ENCODE peak calls at places on chromosomes 1 and 21, in four cellular contexts. One of them, this sample, is unnamed.

GRCh38 chr1:50970508-50970885 is 452 bp downstream of the CDKN2C start:
- DNase-seq in left ventricle myocardium inferior: no peak
- DNase-seq in lower lobe of right lung: no peak
- DNase-seq in endothelial cell of umbilical vein: no peak
- DNase-seq in this sample: no peak

GRCh38 chr1:109978761-109979488 is 5.6 kb upstream of the AHCYL1 start:
- DNase-seq in endothelial cell of umbilical vein: peak
- DNase-seq in lower lobe of right lung: no peak
- DNase-seq in left ventricle myocardium inferior: no peak
- DNase-seq in this sample: no peak

GRCh38 chr1:201009967-201010645 is 13.4 kb downstream of the KIF21B start:
- DNase-seq in left ventricle myocardium inferior: no peak
- DNase-seq in endothelial cell of umbilical vein: no peak
- DNase-seq in lower lobe of right lung: peak
- DNase-seq in this sample: no peak

GRCh38 chr1:28161770-28162550 is 14.5 kb downstream of the PTAFR start:
- DNase-seq in endothelial cell of umbilical vein: no peak
- DNase-seq in left ventricle myocardium inferior: no peak
- DNase-seq in lower lobe of right lung: no peak
- DNase-seq in this sample: no peak

GRCh38 chr1:224300346-224300745 is 29.6 kb downstream of the NVL start:
- DNase-seq in endothelial cell of umbilical vein: peak
- DNase-seq in left ventricle myocardium inferior: no peak
- DNase-seq in lower lobe of right lung: no peak
- DNase-seq in this sample: peak

GRCh38 chr1:81174811-81175476 is 625.8 kb upstream of the ADGRL2 start:
- DNase-seq in endothelial cell of umbilical vein: peak
- DNase-seq in lower lobe of right lung: no peak
- DNase-seq in left ventricle myocardium inferior: no peak
- DNase-seq in this sample: peak

GRCh38 chr1:25799758-25800537 is at the start of gene SELENON:
- DNase-seq in endothelial cell of umbilical vein: peak
- DNase-seq in left ventricle myocardium inferior: peak
- DNase-seq in lower lobe of right lung: peak
- DNase-seq in this sample: no peak

GRCh38 chr1:110130113-110130591 is 17.9 kb downstream of the UBL4B start:
- DNase-seq in lower lobe of right lung: no peak
- DNase-seq in left ventricle myocardium inferior: peak
- DNase-seq in endothelial cell of umbilical vein: no peak
- DNase-seq in this sample: no peak

GRCh38 chr1:219092206-219092605 is 81.5 kb upstream of the LYPLAL1 start:
- DNase-seq in endothelial cell of umbilical vein: no peak
- DNase-seq in lower lobe of right lung: no peak
- DNase-seq in left ventricle myocardium inferior: no peak
- DNase-seq in this sample: no peak

GRCh38 chr1:212977781-212978645 is 27.7 kb downstream of the VASH2 start:
- DNase-seq in lower lobe of right lung: no peak
- DNase-seq in left ventricle myocardium inferior: no peak
- DNase-seq in endothelial cell of umbilical vein: no peak
- DNase-seq in this sample: no peak

GRCh38 chr1:31364561-31365255 is 8.2 kb downstream of the FABP3 start:
- DNase-seq in lower lobe of right lung: no peak
- DNase-seq in left ventricle myocardium inferior: no peak
- DNase-seq in endothelial cell of umbilical vein: no peak
- DNase-seq in this sample: no peak

GRCh38 chr1:18178125-18178524 is 70.5 kb downstream of the IGSF21 start:
- DNase-seq in left ventricle myocardium inferior: no peak
- DNase-seq in lower lobe of right lung: no peak
- DNase-seq in endothelial cell of umbilical vein: no peak
- DNase-seq in this sample: no peak

GRCh38 chr1:1966086-1966740 is 37.4 kb downstream of the CFAP74 start:
- DNase-seq in endothelial cell of umbilical vein: no peak
- DNase-seq in left ventricle myocardium inferior: no peak
- DNase-seq in lower lobe of right lung: no peak
- DNase-seq in this sample: no peak

GRCh38 chr1:236913371-236914037 is 90.7 kb downstream of the MT1HL1 start:
- DNase-seq in lower lobe of right lung: no peak
- DNase-seq in left ventricle myocardium inferior: no peak
- DNase-seq in endothelial cell of umbilical vein: no peak
- DNase-seq in this sample: peak

GRCh38 chr21:34333150-34333739 is 30.6 kb upstream of the KCNE2 start:
- DNase-seq in lower lobe of right lung: no peak
- DNase-seq in endothelial cell of umbilical vein: no peak
- DNase-seq in left ventricle myocardium inferior: no peak
- DNase-seq in this sample: peak

GRCh38 chr1:19338323-19338762 is 26.2 kb downstream of the SLC66A1 start:
- DNase-seq in endothelial cell of umbilical vein: no peak
- DNase-seq in lower lobe of right lung: no peak
- DNase-seq in left ventricle myocardium inferior: no peak
- DNase-seq in this sample: no peak

GRCh38 chr1:68120136-68120791 is 69.8 kb upstream of the DIRAS3 start:
- DNase-seq in lower lobe of right lung: no peak
- DNase-seq in left ventricle myocardium inferior: no peak
- DNase-seq in endothelial cell of umbilical vein: peak
- DNase-seq in this sample: peak

GRCh38 chr1:110216844-110217444 is 6.8 kb downstream of the KCNC4 start:
- DNase-seq in lower lobe of right lung: no peak
- DNase-seq in endothelial cell of umbilical vein: no peak
- DNase-seq in left ventricle myocardium inferior: no peak
- DNase-seq in this sample: no peak

GRCh38 chr1:111886741-111887140 is 102.7 kb downstream of the KCND3 start:
- DNase-seq in lower lobe of right lung: no peak
- DNase-seq in left ventricle myocardium inferior: no peak
- DNase-seq in endothelial cell of umbilical vein: no peak
- DNase-seq in this sample: no peak

GRCh38 chr1:14156543-14156942 is 441.9 kb upstream of the KAZN start:
- DNase-seq in lower lobe of right lung: no peak
- DNase-seq in left ventricle myocardium inferior: no peak
- DNase-seq in endothelial cell of umbilical vein: no peak
- DNase-seq in this sample: no peak

GRCh38 chr1:34859442-34860200 is at the start of gene SMIM12:
- DNase-seq in endothelial cell of umbilical vein: peak
- DNase-seq in lower lobe of right lung: peak
- DNase-seq in left ventricle myocardium inferior: peak
- DNase-seq in this sample: peak

GRCh38 chr1:182143825-182144661 is 82.5 kb upstream of the ZNF648 start:
- DNase-seq in left ventricle myocardium inferior: peak
- DNase-seq in endothelial cell of umbilical vein: peak
- DNase-seq in lower lobe of right lung: peak
- DNase-seq in this sample: no peak

GRCh38 chr1:93716974-93717373 is 35.3 kb upstream of the BCAR3 start:
- DNase-seq in lower lobe of right lung: no peak
- DNase-seq in left ventricle myocardium inferior: no peak
- DNase-seq in endothelial cell of umbilical vein: no peak
- DNase-seq in this sample: peak

GRCh38 chr21:41961753-41962152 is 7.9 kb upstream of the C2CD2 start:
- DNase-seq in left ventricle myocardium inferior: no peak
- DNase-seq in endothelial cell of umbilical vein: no peak
- DNase-seq in lower lobe of right lung: no peak
- DNase-seq in this sample: no peak

GRCh38 chr1:154546264-154547043 is 12.0 kb downstream of the UBE2Q1 start:
- DNase-seq in lower lobe of right lung: peak
- DNase-seq in endothelial cell of umbilical vein: peak
- DNase-seq in left ventricle myocardium inferior: peak
- DNase-seq in this sample: peak

GRCh38 chr1:201169203-201169602 is 14.9 kb upstream of the TMEM9 start:
- DNase-seq in left ventricle myocardium inferior: no peak
- DNase-seq in endothelial cell of umbilical vein: no peak
- DNase-seq in lower lobe of right lung: no peak
- DNase-seq in this sample: no peak

GRCh38 chr1:94884101-94884875 is 42.6 kb downstream of the CNN3 start:
- DNase-seq in lower lobe of right lung: no peak
- DNase-seq in endothelial cell of umbilical vein: no peak
- DNase-seq in left ventricle myocardium inferior: no peak
- DNase-seq in this sample: peak

GRCh38 chr21:34129039-34129891 is 55.9 kb downstream of the MRPS6 start:
- DNase-seq in endothelial cell of umbilical vein: peak
- DNase-seq in lower lobe of right lung: no peak
- DNase-seq in left ventricle myocardium inferior: peak
- DNase-seq in this sample: peak

GRCh38 chr1:156746716-156747631 is 4.5 kb downstream of the HDGF start:
- DNase-seq in lower lobe of right lung: peak
- DNase-seq in left ventricle myocardium inferior: peak
- DNase-seq in endothelial cell of umbilical vein: peak
- DNase-seq in this sample: peak

GRCh38 chr1:55781944-55782482 is 566.8 kb upstream of the USP24 start:
- DNase-seq in endothelial cell of umbilical vein: no peak
- DNase-seq in lower lobe of right lung: no peak
- DNase-seq in left ventricle myocardium inferior: no peak
- DNase-seq in this sample: peak

DNA sequence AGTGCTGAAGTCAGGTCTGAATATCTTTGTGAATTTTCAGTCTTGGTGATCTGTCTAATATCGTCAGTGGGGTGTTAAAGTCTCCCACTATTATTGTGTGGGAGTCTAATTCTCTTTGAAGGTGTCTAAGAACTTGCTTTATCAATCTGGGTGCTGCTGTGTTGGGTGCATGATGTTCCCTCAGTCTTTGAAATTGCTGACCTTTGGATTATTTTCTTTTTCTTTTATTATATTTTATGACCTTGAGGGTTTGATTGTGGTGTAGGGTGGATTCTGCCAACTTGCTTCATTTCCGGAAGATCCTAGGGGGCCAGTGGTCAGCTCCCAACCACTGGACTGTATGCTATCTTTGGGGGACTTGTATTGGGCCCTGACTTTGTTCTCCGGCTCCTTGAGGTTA is 415.3 kb downstream of the USP25 start:
- DNase-seq in endothelial cell of umbilical vein: no peak
- DNase-seq in left ventricle myocardium inferior: no peak
- DNase-seq in lower lobe of right lung: no peak
- DNase-seq in this sample: no peak
- H3K27ac ChIP-seq in endothelial cell of umbilical vein: no peak
- H3K27ac ChIP-seq in left ventricle myocardium inferior: no peak
- H3K27ac ChIP-seq in lower lobe of right lung: no peak
- H3K27ac ChIP-seq in this sample: no peak

DNA sequence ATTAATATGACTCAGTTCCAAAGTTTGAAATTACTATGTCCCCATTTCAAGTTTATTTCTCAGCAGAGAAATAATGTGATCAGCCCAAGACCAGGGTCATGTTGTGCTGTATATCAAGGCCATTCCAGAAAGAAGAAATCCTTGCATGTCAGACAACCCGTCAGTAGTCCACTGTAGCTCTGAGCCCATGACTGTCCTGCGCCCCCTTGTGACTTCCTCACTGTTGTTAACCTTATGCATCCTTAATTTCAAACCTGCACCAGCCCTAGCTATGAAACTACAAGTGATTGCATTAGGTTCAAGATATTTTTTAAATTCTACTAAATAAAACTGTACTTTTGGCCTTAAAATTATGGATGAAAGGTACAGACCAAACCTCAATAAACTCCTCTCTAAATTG is 133.0 kb downstream of the LRRC7 start:
- DNase-seq in left ventricle myocardium inferior: no peak
- DNase-seq in endothelial cell of umbilical vein: peak
- DNase-seq in lower lobe of right lung: no peak
- DNase-seq in this sample: peak
- TF ChIP-seq CTCF in left ventricle myocardium inferior: no peak
- TF ChIP-seq CTCF in endothelial cell of umbilical vein: no peak
- TF ChIP-seq CTCF in lower lobe of right lung: no peak
- TF ChIP-seq CTCF in this sample: peak

GRCh38 chr1:9182784-9183257 is 51.8 kb upstream of the H6PD start:
- DNase-seq in endothelial cell of umbilical vein: no peak
- DNase-seq in left ventricle myocardium inferior: peak
- DNase-seq in lower lobe of right lung: no peak
- DNase-seq in this sample: no peak

GRCh38 chr1:9181176-9181906 is 52.4 kb upstream of the GPR157 start:
- DNase-seq in endothelial cell of umbilical vein: peak
- DNase-seq in lower lobe of right lung: peak
- DNase-seq in left ventricle myocardium inferior: peak
- DNase-seq in this sample: no peak

GRCh38 chr1:9181990-9182783 is 52.4 kb upstream of the H6PD start:
- DNase-seq in endothelial cell of umbilical vein: peak
- DNase-seq in left ventricle myocardium inferior: peak
- DNase-seq in lower lobe of right lung: peak
- DNase-seq in this sample: no peak

GRCh38 chr1:9179450-9179849 is 50.5 kb upstream of the GPR157 start:
- DNase-seq in lower lobe of right lung: no peak
- DNase-seq in endothelial cell of umbilical vein: no peak
- DNase-seq in left ventricle myocardium inferior: no peak
- DNase-seq in this sample: no peak

GRCh38 chr1:9180077-9180819 is 51.3 kb upstream of the GPR157 start:
- DNase-seq in lower lobe of right lung: no peak
- DNase-seq in endothelial cell of umbilical vein: peak
- DNase-seq in left ventricle myocardium inferior: no peak
- DNase-seq in this sample: no peak
- H3K4me3 ChIP-seq in lower lobe of right lung: peak
- H3K4me3 ChIP-seq in endothelial cell of umbilical vein: no peak
- H3K4me3 ChIP-seq in left ventricle myocardium inferior: peak
- H3K4me3 ChIP-seq in this sample: peak

GRCh38 chr1:233113713-233114028 is 163.3 kb downstream of the NTPCR start:
- DNase-seq in left ventricle myocardium inferior: no peak
- DNase-seq in lower lobe of right lung: no peak
- DNase-seq in endothelial cell of umbilical vein: no peak
- DNase-seq in this sample: no peak

GRCh38 chr1:233111731-233112130 is 161.3 kb downstream of the NTPCR start:
- DNase-seq in endothelial cell of umbilical vein: no peak
- DNase-seq in left ventricle myocardium inferior: no peak
- DNase-seq in lower lobe of right lung: no peak
- DNase-seq in this sample: no peak

GRCh38 chr1:233114159-233114558 is 163.7 kb downstream of the NTPCR start:
- DNase-seq in endothelial cell of umbilical vein: peak
- DNase-seq in lower lobe of right lung: no peak
- DNase-seq in left ventricle myocardium inferior: no peak
- DNase-seq in this sample: peak

GRCh38 chr1:233112184-233113008 is 162.0 kb downstream of the NTPCR start:
- DNase-seq in endothelial cell of umbilical vein: no peak
- DNase-seq in left ventricle myocardium inferior: no peak
- DNase-seq in lower lobe of right lung: no peak
- DNase-seq in this sample: no peak

DNA sequence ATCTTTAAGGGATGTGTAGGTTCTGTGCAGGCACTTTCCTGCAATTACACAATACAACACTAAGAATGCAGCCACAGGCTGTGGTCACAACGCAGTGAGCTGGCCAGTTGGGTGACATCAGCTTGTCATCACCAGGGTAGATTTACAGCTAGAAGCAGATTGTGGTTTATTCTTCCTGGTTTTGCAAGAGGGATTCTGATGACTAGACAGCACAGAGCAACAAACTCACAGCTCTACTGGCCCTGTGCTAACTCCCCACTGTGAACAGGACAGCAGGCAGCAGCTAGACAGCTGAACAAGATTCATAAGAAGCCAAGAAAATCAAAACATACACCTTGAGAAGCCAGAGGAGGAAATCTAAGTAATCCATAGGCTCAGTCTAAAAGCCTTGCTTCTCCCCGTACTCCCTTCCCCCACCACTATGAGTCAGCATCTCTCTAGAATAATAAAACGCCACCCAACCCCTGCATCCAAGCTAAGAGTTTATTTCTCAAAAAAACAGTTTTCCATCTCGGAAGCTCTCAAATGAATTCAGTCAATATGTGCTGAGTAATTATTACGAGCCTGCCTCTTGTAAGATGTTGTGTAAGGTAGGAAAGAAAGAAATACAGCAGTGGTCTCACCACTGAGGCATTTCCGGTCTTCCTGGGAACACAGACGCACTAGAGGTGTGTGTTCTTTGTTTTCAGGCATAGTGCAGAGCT is 162.8 kb downstream of the NTPCR start:
- DNase-seq in left ventricle myocardium inferior: peak
- DNase-seq in lower lobe of right lung: peak
- DNase-seq in endothelial cell of umbilical vein: peak
- DNase-seq in this sample: peak
- H3K27ac ChIP-seq in left ventricle myocardium inferior: peak
- H3K27ac ChIP-seq in lower lobe of right lung: peak
- H3K27ac ChIP-seq in endothelial cell of umbilical vein: peak
- H3K27ac ChIP-seq in this sample: peak

This sample was measured in brain microvascular endothelial cell.